ENCODE peak calls at places on chromosomes 1 and 21, in ten cellular contexts. P is psoas muscle, O is pancreas, L is fibroblast of lung, J is colonic mucosa, R is esophagus squamous epithelium, I is HCT116, T is ovary, A is cardiac muscle cell, G is upper lobe of right lung. F is an unnamed sample. For H3K4me1, the result is how much of the 10 kb centered on the place peaks cover.

GRCh38 chr1:29633271-29633615 is 396.9 kb downstream of the PTPRU start:
- DNase-seq in P (no peak), O (no peak), L (no peak), J (no peak), R (no peak), I (no peak), T (no peak), A (no peak), G (no peak), F (no peak)

GRCh38 chr1:17470021-17470799 is 30.7 kb upstream of the RCC2 start:
- DNase-seq in P (no peak), O (no peak), L (no peak), J (no peak), R (no peak), I (no peak), T (no peak), A (no peak), G (no peak), F (no peak)

GRCh38 chr1:227131193-227131592 is 187.1 kb downstream of the CDC42BPA start:
- DNase-seq in P (no peak), O (no peak), L (peak), J (no peak), R (no peak), I (peak), T (no peak), A (peak), G (no peak), F (no peak)

GRCh38 chr1:155073377-155074272 is 5.0 kb upstream of the EFNA3 start:
- DNase-seq in P (peak), O (peak), L (no peak), J (no peak), R (no peak), I (no peak), T (no peak), A (no peak), G (no peak), F (no peak)

GRCh38 chr1:160161965-160162705 is 10.7 kb downstream of the ATP1A4 start:
- DNase-seq in P (no peak), O (no peak), L (peak), J (no peak), R (no peak), I (no peak), T (no peak), A (peak), G (no peak), F (no peak)

GRCh38 chr1:14945132-14946010 is 208.2 kb upstream of the TMEM51 start:
- DNase-seq in P (no peak), O (peak), L (peak), J (peak), R (no peak), I (no peak), T (peak), A (peak), G (peak), F (no peak)

GRCh38 chr21:43721225-43721605 is 2.3 kb downstream of the PDXK start:
- DNase-seq in P (no peak), O (no peak), L (no peak), J (no peak), R (no peak), I (no peak), T (no peak), A (no peak), G (no peak), F (no peak)

GRCh38 chr1:73310797-73311381 is 887.1 kb downstream of the LRRIQ3 start:
- DNase-seq in P (no peak), O (no peak), L (no peak), J (no peak), R (no peak), I (no peak), T (no peak), A (no peak), G (no peak), F (no peak)

GRCh38 chr1:178282949-178283367 is 189.1 kb downstream of the RASAL2 start:
- DNase-seq in P (no peak), O (no peak), L (peak), J (no peak), R (no peak), I (peak), T (no peak), A (peak), G (no peak), F (no peak)

GRCh38 chr1:13628218-13628617 is 44.6 kb downstream of the PDPN start:
- DNase-seq in P (no peak), O (no peak), L (no peak), J (no peak), R (no peak), I (no peak), T (no peak), A (no peak), G (no peak), F (no peak)

GRCh38 chr1:39269349-39269748 is 64.9 kb downstream of the MACF1 start:
- DNase-seq in P (no peak), O (no peak), L (no peak), J (no peak), R (no peak), I (no peak), T (no peak), A (no peak), G (no peak), F (no peak)

GRCh38 chr1:39269791-39270342 is 65.4 kb downstream of the MACF1 start:
- DNase-seq in P (no peak), O (no peak), L (peak), J (no peak), R (no peak), I (no peak), T (no peak), A (no peak), G (no peak), F (no peak)

GRCh38 chr1:39268906-39269305 is 64.4 kb downstream of the MACF1 start:
- DNase-seq in P (no peak), O (no peak), L (no peak), J (no peak), R (no peak), I (no peak), T (no peak), A (no peak), G (no peak), F (no peak)

GRCh38 chr1:39266792-39267191 is 62.3 kb downstream of the MACF1 start:
- DNase-seq in P (no peak), O (no peak), L (no peak), J (no peak), R (no peak), I (no peak), T (no peak), A (no peak), G (no peak), F (no peak)

GRCh38 chr1:39268112-39268581 is 63.7 kb downstream of the MACF1 start:
- DNase-seq in P (no peak), O (no peak), L (peak), J (no peak), R (no peak), I (no peak), T (peak), A (peak), G (no peak), F (no peak)
- H3K4me1 ChIP-seq in P (under half), O (under half), L (under half), J (under half), R (half or more), I (under half), T (under half), A (under half), G (half or more), F (under half)

GRCh38 chr21:32560896-32561295 is 24.4 kb downstream of the TCP10L start:
- DNase-seq in P (no peak), O (no peak), L (no peak), J (no peak), R (no peak), I (no peak), T (no peak), A (no peak), G (no peak), F (no peak)

GRCh38 chr21:32562915-32563314 is 22.4 kb downstream of the TCP10L start:
- DNase-seq in P (no peak), O (no peak), L (peak), J (no peak), R (no peak), I (no peak), T (no peak), A (no peak), G (no peak), F (no peak)

GRCh38 chr21:32565856-32566465 is 19.4 kb downstream of the TCP10L start:
- DNase-seq in P (no peak), O (no peak), L (peak), J (no peak), R (no peak), I (no peak), T (no peak), A (no peak), G (no peak), F (no peak)

GRCh38 chr21:32559004-32559610 is 26.2 kb downstream of the TCP10L start:
- DNase-seq in P (no peak), O (no peak), L (no peak), J (no peak), R (no peak), I (no peak), T (no peak), A (no peak), G (no peak), F (no peak)

DNA sequence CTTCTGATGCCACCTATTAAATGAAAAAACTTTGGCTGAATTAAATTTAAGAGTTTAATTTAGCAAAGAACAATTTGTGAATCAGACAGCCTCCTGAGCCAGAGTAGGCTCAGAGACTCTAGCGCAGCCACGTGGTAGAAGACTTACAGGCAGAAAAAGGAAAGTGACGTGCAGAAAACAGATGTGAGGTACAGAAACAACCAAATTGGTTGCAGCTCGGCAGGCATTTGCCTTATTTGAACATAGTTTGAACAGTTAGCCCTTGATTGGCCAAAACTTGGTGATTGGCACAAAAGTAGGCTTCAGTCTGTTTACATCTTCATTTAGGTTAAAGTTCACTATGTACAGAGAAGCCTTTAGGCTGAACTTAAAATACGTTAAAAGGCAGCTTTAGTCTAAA is 22.9 kb downstream of the TCP10L start:
- DNase-seq in P (no peak), O (no peak), L (peak), J (no peak), R (no peak), I (no peak), T (peak), A (peak), G (no peak), F (no peak)
- TF ChIP-seq CTCF in P (peak), O (no peak), L (peak), J (no peak), R (peak), I (peak), T (peak), A (peak), G (peak), F (peak)

GRCh38 chr1:162022626-162023025 is 1.0 kb downstream of the OLFML2B start:
- DNase-seq in P (no peak), O (no peak), L (no peak), J (no peak), R (no peak), I (no peak), T (no peak), A (no peak), G (no peak), F (no peak)
- H3K4me3 ChIP-seq in P (peak), O (no peak), L (peak), J (peak), R (peak), I (no peak), T (no peak), A (no peak), G (peak), F (no peak)

GRCh38 chr1:207825296-207825695 is 73.4 kb downstream of the CD46 start:
- DNase-seq in P (peak), O (no peak), L (no peak), J (no peak), R (no peak), I (no peak), T (no peak), A (no peak), G (peak), F (no peak)
- H3K4me1 ChIP-seq in P (half or more), O (under half), L (under half), J (under half), R (half or more), I (under half), T (under half), A (under half), G (half or more), F (under half)

GRCh38 chr1:111444031-111444430 is 5.0 kb downstream of the WDR77 start:
- DNase-seq in P (no peak), O (no peak), L (no peak), J (no peak), R (no peak), I (no peak), T (no peak), A (no peak), G (no peak), F (no peak)

GRCh38 chr1:111442457-111442856 is 6.6 kb downstream of the WDR77 start:
- DNase-seq in P (no peak), O (no peak), L (no peak), J (no peak), R (no peak), I (no peak), T (no peak), A (no peak), G (no peak), F (no peak)

GRCh38 chr1:111439461-111440351 is 9.3 kb downstream of the WDR77 start:
- DNase-seq in P (no peak), O (no peak), L (no peak), J (no peak), R (no peak), I (no peak), T (no peak), A (no peak), G (no peak), F (no peak)

GRCh38 chr1:111436726-111437125 is 9.2 kb upstream of the OVGP1 start:
- DNase-seq in P (no peak), O (no peak), L (peak), J (no peak), R (no peak), I (no peak), T (no peak), A (no peak), G (no peak), F (no peak)

GRCh38 chr1:111441573-111442192 is 7.4 kb downstream of the WDR77 start:
- DNase-seq in P (no peak), O (no peak), L (peak), J (peak), R (no peak), I (no peak), T (no peak), A (peak), G (no peak), F (no peak)
- TF ChIP-seq CTCF in P (no peak), O (no peak), L (peak), J (peak), R (peak), I (peak), T (no peak), A (peak), G (peak), F (peak)

GRCh38 chr1:201945157-201945556 is 1.2 kb downstream of the LMOD1 start:
- DNase-seq in P (no peak), O (no peak), L (no peak), J (no peak), R (no peak), I (no peak), T (no peak), A (peak), G (no peak), F (no peak)

GRCh38 chr1:201945863-201946223 is 505 bp downstream of the LMOD1 start:
- DNase-seq in P (no peak), O (no peak), L (no peak), J (no peak), R (no peak), I (no peak), T (no peak), A (no peak), G (no peak), F (no peak)

GRCh38 chr1:201944002-201944401 is 2.3 kb downstream of the LMOD1 start:
- DNase-seq in P (no peak), O (no peak), L (no peak), J (no peak), R (no peak), I (no peak), T (no peak), A (no peak), G (no peak), F (no peak)

GRCh38 chr1:201946224-201946908 is at the start of gene LMOD1:
- DNase-seq in P (peak), O (peak), L (peak), J (peak), R (no peak), I (no peak), T (peak), A (peak), G (peak), F (no peak)

GRCh38 chr1:201944639-201945038 is 1.7 kb downstream of the LMOD1 start:
- DNase-seq in P (no peak), O (no peak), L (no peak), J (no peak), R (no peak), I (no peak), T (no peak), A (no peak), G (no peak), F (no peak)
- H3K4me3 ChIP-seq in P (peak), O (no peak), L (peak), J (peak), R (peak), I (no peak), T (peak), A (peak), G (peak), F (no peak)

GRCh38 chr1:232383455-232384074 is 246.4 kb downstream of the SIPA1L2 start:
- DNase-seq in P (no peak), O (no peak), L (peak), J (no peak), R (no peak), I (peak), T (no peak), A (no peak), G (no peak), F (no peak)

GRCh38 chr1:232384172-232384571 is 245.8 kb downstream of the SIPA1L2 start:
- DNase-seq in P (no peak), O (no peak), L (no peak), J (no peak), R (no peak), I (no peak), T (no peak), A (no peak), G (no peak), F (no peak)

GRCh38 chr1:232386294-232386693 is 243.6 kb downstream of the SIPA1L2 start:
- DNase-seq in P (no peak), O (no peak), L (no peak), J (no peak), R (no peak), I (no peak), T (no peak), A (no peak), G (no peak), F (no peak)

GRCh38 chr1:232386721-232387510 is 243.0 kb downstream of the SIPA1L2 start:
- DNase-seq in P (no peak), O (no peak), L (no peak), J (peak), R (no peak), I (no peak), T (no peak), A (no peak), G (no peak), F (no peak)

GRCh38 chr1:232385221-232385620 is 244.7 kb downstream of the SIPA1L2 start:
- DNase-seq in P (no peak), O (no peak), L (peak), J (no peak), R (no peak), I (no peak), T (no peak), A (no peak), G (no peak), F (no peak)
- H3K4me1 ChIP-seq in P (under half), O (under half), L (under half), J (under half), R (half or more), I (under half), T (under half), A (under half), G (under half), F (under half)

GRCh38 chr1:59947047-59947938 is 20.7 kb upstream of the CYP2J2 start:
- DNase-seq in P (no peak), O (peak), L (peak), J (peak), R (peak), I (peak), T (no peak), A (peak), G (no peak), F (no peak)

GRCh38 chr1:59948990-59949389 is 22.4 kb upstream of the CYP2J2 start:
- DNase-seq in P (no peak), O (no peak), L (no peak), J (no peak), R (no peak), I (no peak), T (no peak), A (no peak), G (no peak), F (no peak)

GRCh38 chr1:59949648-59950047 is 23.1 kb upstream of the CYP2J2 start:
- DNase-seq in P (no peak), O (no peak), L (no peak), J (no peak), R (no peak), I (no peak), T (no peak), A (no peak), G (no peak), F (no peak)

GRCh38 chr1:59952065-59952464 is 25.5 kb upstream of the CYP2J2 start:
- DNase-seq in P (no peak), O (no peak), L (peak), J (no peak), R (no peak), I (no peak), T (no peak), A (no peak), G (no peak), F (no peak)
- TF ChIP-seq CTCF in P (no peak), O (no peak), L (no peak), J (no peak), R (no peak), I (no peak), T (no peak), A (no peak), G (no peak), F (no peak)

GRCh38 chr1:151477066-151477465 is 17.8 kb upstream of the POGZ start:
- DNase-seq in P (no peak), O (no peak), L (no peak), J (no peak), R (no peak), I (no peak), T (no peak), A (no peak), G (no peak), F (no peak)

GRCh38 chr1:151478923-151479322 is 19.6 kb upstream of the POGZ start:
- DNase-seq in P (no peak), O (no peak), L (no peak), J (no peak), R (no peak), I (no peak), T (no peak), A (no peak), G (no peak), F (no peak)

GRCh38 chr1:151476083-151476482 is 16.8 kb upstream of the POGZ start:
- DNase-seq in P (no peak), O (no peak), L (no peak), J (no peak), R (no peak), I (no peak), T (no peak), A (no peak), G (no peak), F (no peak)

GRCh38 chr1:151479462-151479861 is 20.2 kb upstream of the POGZ start:
- DNase-seq in P (no peak), O (no peak), L (no peak), J (no peak), R (no peak), I (no peak), T (no peak), A (no peak), G (no peak), F (no peak)

DNA sequence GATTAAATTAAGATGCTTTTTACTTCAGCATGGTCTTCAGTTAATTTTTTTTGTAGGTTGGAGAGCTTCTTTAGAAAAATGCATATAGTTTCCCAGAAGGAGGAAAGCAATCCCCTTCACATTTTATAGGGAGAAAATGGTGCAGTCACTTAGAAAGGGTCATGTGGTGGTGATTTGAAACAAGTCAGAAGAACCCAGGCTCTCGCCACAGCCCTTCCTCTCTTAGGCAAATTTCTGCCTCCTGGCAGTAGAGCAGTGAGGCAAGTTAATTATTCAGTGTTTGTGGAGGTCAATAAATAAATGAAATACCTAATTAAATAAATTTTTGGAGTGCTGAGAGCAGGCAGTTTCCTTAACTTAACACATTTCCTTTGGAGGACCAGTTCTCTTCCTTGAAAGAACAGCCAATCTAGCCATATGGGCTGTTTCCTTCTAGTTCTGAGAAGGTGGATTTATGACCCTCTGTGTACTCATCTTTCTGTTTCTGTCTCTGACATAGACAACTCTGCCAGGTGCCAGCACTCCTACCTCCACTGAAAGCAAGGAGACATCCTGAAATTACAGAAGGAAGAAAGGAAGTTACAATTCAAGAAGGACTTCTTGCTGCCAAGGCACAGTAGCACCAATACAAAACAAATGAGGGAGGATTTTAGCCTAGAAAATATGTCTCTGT is 19.0 kb upstream of the POGZ start:
- DNase-seq in P (no peak), O (no peak), L (no peak), J (no peak), R (no peak), I (no peak), T (no peak), A (no peak), G (no peak), F (no peak)
- H3K4me3 ChIP-seq in P (no peak), O (no peak), L (no peak), J (no peak), R (no peak), I (no peak), T (no peak), A (no peak), G (no peak), F (no peak)

DNA sequence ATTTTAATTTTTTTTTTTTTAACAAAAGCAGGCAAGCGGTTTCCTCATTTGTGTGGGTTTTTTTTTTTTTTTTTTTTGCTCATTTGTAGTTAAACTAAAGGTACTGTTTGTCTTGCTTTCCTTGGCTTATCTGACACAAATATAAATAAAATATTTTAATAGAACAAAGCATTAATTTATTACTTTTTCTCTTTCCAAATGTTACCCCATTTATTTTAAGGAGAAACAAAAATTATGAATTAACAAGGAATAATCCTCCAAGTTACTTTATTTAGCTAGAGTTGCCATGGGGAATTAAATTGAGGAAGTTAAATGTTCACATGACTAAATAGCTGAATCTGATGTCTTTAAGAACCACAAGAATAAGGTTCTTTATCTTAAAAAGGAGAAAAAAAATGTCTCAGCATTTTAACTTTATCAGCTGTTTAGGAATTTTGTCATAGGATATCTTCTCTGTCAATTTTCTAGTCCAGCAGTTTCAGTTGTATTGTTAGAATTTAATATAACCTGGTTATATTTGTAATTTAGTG is 12.3 kb downstream of the ATG4C start:
- DNase-seq in P (no peak), O (no peak), L (no peak), J (no peak), R (no peak), I (no peak), T (no peak), A (no peak), G (no peak), F (no peak)
- H3K4me1 ChIP-seq in P (under half), O (under half), L (under half), J (under half), R (under half), I (under half), T (under half), A (under half), G (under half), F (under half)

F was measured in RWPE2.